ENCODE peak calls at places on chromosomes 2 and 18, in ten cellular contexts. One of them, this sample, is unnamed.

GRCh38 chr2:69237070-69237670 is 149.9 kb downstream of the GFPT1 start:
- DNase-seq in KG1: no peak
- DNase-seq in stimulated activated CD4-positive, alpha-beta T cell treated with anti-CD3 and anti-CD28 coated beads, Interleukin-1b, Interleukin-23, amount 100 ng/mL, for 1 hour: no peak
- DNase-seq in endothelial cell: no peak
- DNase-seq in transverse colon: no peak
- DNase-seq in lower leg skin: no peak
- DNase-seq in GM04504: peak; percentile 42
- DNase-seq in HTR-8/SVneo: no peak
- DNase-seq in AG08396: no peak
- DNase-seq in GM19239: no peak
- DNase-seq in this sample: no peak

GRCh38 chr2:215507836-215508235 is 72.0 kb upstream of the FN1 start:
- DNase-seq in transverse colon: no peak
- DNase-seq in GM19239: no peak
- DNase-seq in stimulated activated CD4-positive, alpha-beta T cell treated with anti-CD3 and anti-CD28 coated beads, Interleukin-1b, Interleukin-23, amount 100 ng/mL, for 1 hour: no peak
- DNase-seq in lower leg skin: no peak
- DNase-seq in KG1: no peak
- DNase-seq in GM04504: no peak
- DNase-seq in endothelial cell: no peak
- DNase-seq in AG08396: no peak
- DNase-seq in HTR-8/SVneo: no peak
- DNase-seq in this sample: no peak

GRCh38 chr2:48471048-48471474 is 58.9 kb upstream of the STON1 start:
- DNase-seq in transverse colon: no peak
- DNase-seq in lower leg skin: no peak
- DNase-seq in AG08396: peak; percentile 31
- DNase-seq in stimulated activated CD4-positive, alpha-beta T cell treated with anti-CD3 and anti-CD28 coated beads, Interleukin-1b, Interleukin-23, amount 100 ng/mL, for 1 hour: no peak
- DNase-seq in KG1: no peak
- DNase-seq in HTR-8/SVneo: peak; percentile 59
- DNase-seq in GM04504: peak; percentile 44
- DNase-seq in endothelial cell: peak; percentile 22
- DNase-seq in GM19239: no peak
- DNase-seq in this sample: no peak

GRCh38 chr2:72057308-72057707 is 90.4 kb downstream of the CYP26B1 start:
- DNase-seq in lower leg skin: no peak
- DNase-seq in transverse colon: no peak
- DNase-seq in stimulated activated CD4-positive, alpha-beta T cell treated with anti-CD3 and anti-CD28 coated beads, Interleukin-1b, Interleukin-23, amount 100 ng/mL, for 1 hour: no peak
- DNase-seq in AG08396: no peak
- DNase-seq in KG1: no peak
- DNase-seq in endothelial cell: no peak
- DNase-seq in GM19239: no peak
- DNase-seq in GM04504: no peak
- DNase-seq in HTR-8/SVneo: no peak
- DNase-seq in this sample: no peak

GRCh38 chr2:150191349-150191748 is 296.1 kb downstream of the RND3 start:
- DNase-seq in KG1: no peak
- DNase-seq in HTR-8/SVneo: peak; percentile 55
- DNase-seq in lower leg skin: no peak
- DNase-seq in transverse colon: no peak
- DNase-seq in endothelial cell: no peak
- DNase-seq in GM19239: no peak
- DNase-seq in stimulated activated CD4-positive, alpha-beta T cell treated with anti-CD3 and anti-CD28 coated beads, Interleukin-1b, Interleukin-23, amount 100 ng/mL, for 1 hour: no peak
- DNase-seq in GM04504: no peak
- DNase-seq in AG08396: no peak
- DNase-seq in this sample: no peak

GRCh38 chr2:132597166-132597565 is 72.8 kb downstream of the LYPD1 start:
- DNase-seq in KG1: no peak
- DNase-seq in transverse colon: no peak
- DNase-seq in endothelial cell: no peak
- DNase-seq in stimulated activated CD4-positive, alpha-beta T cell treated with anti-CD3 and anti-CD28 coated beads, Interleukin-1b, Interleukin-23, amount 100 ng/mL, for 1 hour: no peak
- DNase-seq in HTR-8/SVneo: no peak
- DNase-seq in GM19239: no peak
- DNase-seq in AG08396: no peak
- DNase-seq in lower leg skin: no peak
- DNase-seq in GM04504: no peak
- DNase-seq in this sample: no peak

GRCh38 chr2:146666336-146666735 is 1178.5 kb upstream of the ACVR2A start:
- DNase-seq in GM04504: no peak
- DNase-seq in endothelial cell: no peak
- DNase-seq in KG1: no peak
- DNase-seq in AG08396: no peak
- DNase-seq in stimulated activated CD4-positive, alpha-beta T cell treated with anti-CD3 and anti-CD28 coated beads, Interleukin-1b, Interleukin-23, amount 100 ng/mL, for 1 hour: no peak
- DNase-seq in HTR-8/SVneo: no peak
- DNase-seq in lower leg skin: no peak
- DNase-seq in transverse colon: no peak
- DNase-seq in GM19239: no peak
- DNase-seq in this sample: no peak

GRCh38 chr2:38260469-38260868 is 116.6 kb downstream of the ATL2 start:
- DNase-seq in HTR-8/SVneo: no peak
- DNase-seq in AG08396: no peak
- DNase-seq in GM19239: no peak
- DNase-seq in endothelial cell: no peak
- DNase-seq in transverse colon: no peak
- DNase-seq in KG1: no peak
- DNase-seq in lower leg skin: no peak
- DNase-seq in stimulated activated CD4-positive, alpha-beta T cell treated with anti-CD3 and anti-CD28 coated beads, Interleukin-1b, Interleukin-23, amount 100 ng/mL, for 1 hour: no peak
- DNase-seq in GM04504: no peak
- DNase-seq in this sample: no peak

GRCh38 chr2:64685430-64685829 is 31.7 kb upstream of the SERTAD2 start:
- DNase-seq in AG08396: no peak
- DNase-seq in GM04504: no peak
- DNase-seq in HTR-8/SVneo: no peak
- DNase-seq in lower leg skin: no peak
- DNase-seq in GM19239: no peak
- DNase-seq in transverse colon: no peak
- DNase-seq in KG1: no peak
- DNase-seq in stimulated activated CD4-positive, alpha-beta T cell treated with anti-CD3 and anti-CD28 coated beads, Interleukin-1b, Interleukin-23, amount 100 ng/mL, for 1 hour: no peak
- DNase-seq in endothelial cell: no peak
- DNase-seq in this sample: no peak

GRCh38 chr2:98028931-98029717 is 33.4 kb upstream of the TMEM131 start:
- DNase-seq in GM04504: no peak
- DNase-seq in HTR-8/SVneo: no peak
- DNase-seq in KG1: no peak
- DNase-seq in transverse colon: no peak
- DNase-seq in endothelial cell: no peak
- DNase-seq in AG08396: no peak
- DNase-seq in stimulated activated CD4-positive, alpha-beta T cell treated with anti-CD3 and anti-CD28 coated beads, Interleukin-1b, Interleukin-23, amount 100 ng/mL, for 1 hour: no peak
- DNase-seq in lower leg skin: peak; percentile 66
- DNase-seq in GM19239: no peak
- DNase-seq in this sample: no peak

GRCh38 chr2:209977386-209978239 is 24.8 kb upstream of the RPE start:
- DNase-seq in stimulated activated CD4-positive, alpha-beta T cell treated with anti-CD3 and anti-CD28 coated beads, Interleukin-1b, Interleukin-23, amount 100 ng/mL, for 1 hour: no peak
- DNase-seq in GM04504: peak; percentile 4
- DNase-seq in HTR-8/SVneo: peak; percentile 27
- DNase-seq in AG08396: peak; percentile 8
- DNase-seq in transverse colon: no peak
- DNase-seq in endothelial cell: no peak
- DNase-seq in KG1: peak; percentile 37
- DNase-seq in lower leg skin: no peak
- DNase-seq in GM19239: no peak
- DNase-seq in this sample: no peak

GRCh38 chr2:97974471-97974870 is 21.3 kb downstream of the TMEM131 start:
- DNase-seq in HTR-8/SVneo: no peak
- DNase-seq in GM04504: no peak
- DNase-seq in stimulated activated CD4-positive, alpha-beta T cell treated with anti-CD3 and anti-CD28 coated beads, Interleukin-1b, Interleukin-23, amount 100 ng/mL, for 1 hour: no peak
- DNase-seq in endothelial cell: no peak
- DNase-seq in lower leg skin: no peak
- DNase-seq in GM19239: no peak
- DNase-seq in transverse colon: no peak
- DNase-seq in KG1: no peak
- DNase-seq in AG08396: no peak
- DNase-seq in this sample: no peak

GRCh38 chr2:225041210-225041870 is 928 bp downstream of the DOCK10 start:
- DNase-seq in HTR-8/SVneo: peak; percentile 26
- DNase-seq in lower leg skin: no peak
- DNase-seq in stimulated activated CD4-positive, alpha-beta T cell treated with anti-CD3 and anti-CD28 coated beads, Interleukin-1b, Interleukin-23, amount 100 ng/mL, for 1 hour: no peak
- DNase-seq in KG1: peak; percentile 70
- DNase-seq in AG08396: peak; percentile 43
- DNase-seq in transverse colon: peak; percentile 51
- DNase-seq in endothelial cell: no peak
- DNase-seq in GM04504: no peak
- DNase-seq in GM19239: peak; percentile 46
- DNase-seq in this sample: no peak

GRCh38 chr2:95073856-95074662 is 47.5 kb downstream of the MRPS5 start:
- DNase-seq in KG1: no peak
- DNase-seq in GM19239: no peak
- DNase-seq in endothelial cell: no peak
- DNase-seq in AG08396: no peak
- DNase-seq in stimulated activated CD4-positive, alpha-beta T cell treated with anti-CD3 and anti-CD28 coated beads, Interleukin-1b, Interleukin-23, amount 100 ng/mL, for 1 hour: no peak
- DNase-seq in transverse colon: no peak
- DNase-seq in HTR-8/SVneo: no peak
- DNase-seq in lower leg skin: peak; percentile 56
- DNase-seq in GM04504: no peak
- DNase-seq in this sample: no peak

GRCh38 chr2:43278683-43279220 is 52.3 kb upstream of the ZFP36L2 start:
- DNase-seq in endothelial cell: no peak
- DNase-seq in stimulated activated CD4-positive, alpha-beta T cell treated with anti-CD3 and anti-CD28 coated beads, Interleukin-1b, Interleukin-23, amount 100 ng/mL, for 1 hour: no peak
- DNase-seq in AG08396: no peak
- DNase-seq in GM19239: no peak
- DNase-seq in KG1: no peak
- DNase-seq in GM04504: no peak
- DNase-seq in lower leg skin: no peak
- DNase-seq in transverse colon: no peak
- DNase-seq in HTR-8/SVneo: no peak
- DNase-seq in this sample: no peak

GRCh38 chr2:20365249-20365817 is 14.7 kb upstream of the PUM2 start:
- DNase-seq in KG1: no peak
- DNase-seq in GM19239: peak; percentile 52
- DNase-seq in transverse colon: no peak
- DNase-seq in GM04504: peak; percentile 37
- DNase-seq in HTR-8/SVneo: peak; percentile 54
- DNase-seq in lower leg skin: no peak
- DNase-seq in AG08396: peak; percentile 62
- DNase-seq in endothelial cell: no peak
- DNase-seq in stimulated activated CD4-positive, alpha-beta T cell treated with anti-CD3 and anti-CD28 coated beads, Interleukin-1b, Interleukin-23, amount 100 ng/mL, for 1 hour: no peak
- DNase-seq in this sample: no peak

GRCh38 chr2:12507295-12507694 is 209.4 kb upstream of the TRIB2 start:
- DNase-seq in AG08396: no peak
- DNase-seq in stimulated activated CD4-positive, alpha-beta T cell treated with anti-CD3 and anti-CD28 coated beads, Interleukin-1b, Interleukin-23, amount 100 ng/mL, for 1 hour: peak; percentile 27
- DNase-seq in GM04504: peak; percentile 88
- DNase-seq in endothelial cell: no peak
- DNase-seq in transverse colon: no peak
- DNase-seq in HTR-8/SVneo: peak; percentile 59
- DNase-seq in lower leg skin: no peak
- DNase-seq in KG1: peak; percentile 44
- DNase-seq in GM19239: no peak
- DNase-seq in this sample: no peak

GRCh38 chr2:216431457-216431856 is 19.2 kb downstream of the SMARCAL1 start:
- DNase-seq in lower leg skin: no peak
- DNase-seq in HTR-8/SVneo: no peak
- DNase-seq in endothelial cell: no peak
- DNase-seq in GM04504: no peak
- DNase-seq in AG08396: no peak
- DNase-seq in GM19239: no peak
- DNase-seq in stimulated activated CD4-positive, alpha-beta T cell treated with anti-CD3 and anti-CD28 coated beads, Interleukin-1b, Interleukin-23, amount 100 ng/mL, for 1 hour: no peak
- DNase-seq in transverse colon: no peak
- DNase-seq in KG1: no peak
- DNase-seq in this sample: no peak

GRCh38 chr2:70069049-70069448 is 18.2 kb upstream of the PCBP1 start:
- DNase-seq in transverse colon: peak; percentile 70
- DNase-seq in endothelial cell: no peak
- DNase-seq in GM04504: no peak
- DNase-seq in stimulated activated CD4-positive, alpha-beta T cell treated with anti-CD3 and anti-CD28 coated beads, Interleukin-1b, Interleukin-23, amount 100 ng/mL, for 1 hour: peak; percentile 50
- DNase-seq in HTR-8/SVneo: no peak
- DNase-seq in lower leg skin: no peak
- DNase-seq in AG08396: no peak
- DNase-seq in KG1: no peak
- DNase-seq in GM19239: peak; percentile 41
- DNase-seq in this sample: no peak

GRCh38 chr2:226080323-226080722 is 680.8 kb downstream of the NYAP2 start:
- DNase-seq in GM19239: no peak
- DNase-seq in GM04504: no peak
- DNase-seq in transverse colon: no peak
- DNase-seq in endothelial cell: no peak
- DNase-seq in stimulated activated CD4-positive, alpha-beta T cell treated with anti-CD3 and anti-CD28 coated beads, Interleukin-1b, Interleukin-23, amount 100 ng/mL, for 1 hour: no peak
- DNase-seq in HTR-8/SVneo: no peak
- DNase-seq in KG1: no peak
- DNase-seq in AG08396: peak; percentile 12
- DNase-seq in lower leg skin: no peak
- DNase-seq in this sample: no peak

GRCh38 chr18:77146249-77147080 is 13.9 kb upstream of the MBP start:
- DNase-seq in transverse colon: no peak
- DNase-seq in GM04504: no peak
- DNase-seq in HTR-8/SVneo: no peak
- DNase-seq in AG08396: no peak
- DNase-seq in KG1: no peak
- DNase-seq in endothelial cell: no peak
- DNase-seq in stimulated activated CD4-positive, alpha-beta T cell treated with anti-CD3 and anti-CD28 coated beads, Interleukin-1b, Interleukin-23, amount 100 ng/mL, for 1 hour: no peak
- DNase-seq in lower leg skin: peak; percentile 69
- DNase-seq in GM19239: no peak
- DNase-seq in this sample: no peak

GRCh38 chr2:184695-185094 is 79.1 kb downstream of the SH3YL1 start:
- DNase-seq in endothelial cell: no peak
- DNase-seq in GM04504: no peak
- DNase-seq in lower leg skin: no peak
- DNase-seq in stimulated activated CD4-positive, alpha-beta T cell treated with anti-CD3 and anti-CD28 coated beads, Interleukin-1b, Interleukin-23, amount 100 ng/mL, for 1 hour: no peak
- DNase-seq in transverse colon: no peak
- DNase-seq in GM19239: no peak
- DNase-seq in HTR-8/SVneo: no peak
- DNase-seq in KG1: no peak
- DNase-seq in AG08396: no peak
- DNase-seq in this sample: no peak

GRCh38 chr2:58042486-58042970 is 4.1 kb upstream of the VRK2 start:
- DNase-seq in KG1: no peak
- DNase-seq in endothelial cell: no peak
- DNase-seq in stimulated activated CD4-positive, alpha-beta T cell treated with anti-CD3 and anti-CD28 coated beads, Interleukin-1b, Interleukin-23, amount 100 ng/mL, for 1 hour: no peak
- DNase-seq in GM04504: peak; percentile 17
- DNase-seq in AG08396: peak; percentile 36
- DNase-seq in HTR-8/SVneo: peak; percentile 23
- DNase-seq in GM19239: no peak
- DNase-seq in transverse colon: no peak
- DNase-seq in lower leg skin: no peak
- DNase-seq in this sample: no peak

GRCh38 chr2:212854766-212855165 is 296.6 kb downstream of the IKZF2 start:
- DNase-seq in GM04504: no peak
- DNase-seq in endothelial cell: no peak
- DNase-seq in AG08396: no peak
- DNase-seq in KG1: no peak
- DNase-seq in HTR-8/SVneo: no peak
- DNase-seq in GM19239: no peak
- DNase-seq in transverse colon: no peak
- DNase-seq in stimulated activated CD4-positive, alpha-beta T cell treated with anti-CD3 and anti-CD28 coated beads, Interleukin-1b, Interleukin-23, amount 100 ng/mL, for 1 hour: no peak
- DNase-seq in lower leg skin: no peak
- DNase-seq in this sample: no peak

GRCh38 chr2:109156052-109156451 is 27.0 kb downstream of the SH3RF3 start:
- DNase-seq in stimulated activated CD4-positive, alpha-beta T cell treated with anti-CD3 and anti-CD28 coated beads, Interleukin-1b, Interleukin-23, amount 100 ng/mL, for 1 hour: no peak
- DNase-seq in HTR-8/SVneo: no peak
- DNase-seq in AG08396: no peak
- DNase-seq in KG1: no peak
- DNase-seq in GM04504: no peak
- DNase-seq in lower leg skin: no peak
- DNase-seq in GM19239: no peak
- DNase-seq in endothelial cell: no peak
- DNase-seq in transverse colon: no peak
- DNase-seq in this sample: no peak

GRCh38 chr18:3525870-3526420 is 76.0 kb downstream of the TGIF1 start:
- DNase-seq in KG1: peak; percentile 81
- DNase-seq in AG08396: no peak
- DNase-seq in transverse colon: peak; percentile 18
- DNase-seq in stimulated activated CD4-positive, alpha-beta T cell treated with anti-CD3 and anti-CD28 coated beads, Interleukin-1b, Interleukin-23, amount 100 ng/mL, for 1 hour: no peak
- DNase-seq in GM19239: peak; percentile 18
- DNase-seq in HTR-8/SVneo: no peak
- DNase-seq in lower leg skin: peak; percentile 62
- DNase-seq in endothelial cell: no peak
- DNase-seq in GM04504: no peak
- DNase-seq in this sample: peak; percentile 67

GRCh38 chr2:95231723-95232122 is 24.4 kb downstream of the ZNF892 start:
- DNase-seq in GM19239: peak; percentile 18
- DNase-seq in lower leg skin: no peak
- DNase-seq in endothelial cell: peak; percentile 89
- DNase-seq in HTR-8/SVneo: peak; percentile 96
- DNase-seq in AG08396: peak; percentile 65
- DNase-seq in stimulated activated CD4-positive, alpha-beta T cell treated with anti-CD3 and anti-CD28 coated beads, Interleukin-1b, Interleukin-23, amount 100 ng/mL, for 1 hour: no peak
- DNase-seq in GM04504: peak; percentile 58
- DNase-seq in KG1: peak; percentile 23
- DNase-seq in transverse colon: peak; percentile 69
- DNase-seq in this sample: no peak

GRCh38 chr2:44850016-44850415 is 91.5 kb upstream of the SIX3 start:
- DNase-seq in stimulated activated CD4-positive, alpha-beta T cell treated with anti-CD3 and anti-CD28 coated beads, Interleukin-1b, Interleukin-23, amount 100 ng/mL, for 1 hour: no peak
- DNase-seq in AG08396: no peak
- DNase-seq in GM04504: no peak
- DNase-seq in endothelial cell: no peak
- DNase-seq in lower leg skin: no peak
- DNase-seq in HTR-8/SVneo: no peak
- DNase-seq in GM19239: no peak
- DNase-seq in KG1: no peak
- DNase-seq in transverse colon: no peak
- DNase-seq in this sample: no peak

This sample was measured in cerebellar nuclear complex.